ENCODE peak calls at places on chromosomes 2 and 18, in ten cellular contexts. B, Z, Y, Q, D, U, V, C, K and H are unnamed samples.

GRCh38 chr2:215554689-215555088 is 118.8 kb upstream of the FN1 start:
- DNase-seq in Y (peak), K (no peak), D (no peak), U (no peak), Z (no peak), Q (no peak), V (no peak), B (no peak), C (no peak), H (no peak)

GRCh38 chr18:54222922-54223567 is 1.4 kb downstream of the MBD2 start:
- DNase-seq in Z (peak), Q (no peak), Y (peak), D (no peak), K (no peak), V (peak), U (no peak), C (peak), B (no peak), H (no peak)

GRCh38 chr2:96103388-96103705 is 13.0 kb downstream of the ADRA2B start:
- DNase-seq in Z (no peak), K (no peak), V (no peak), B (no peak), C (no peak), U (peak), Q (no peak), D (no peak), Y (no peak), H (no peak)

GRCh38 chr18:70181015-70181414 is 24.5 kb downstream of the RTTN start:
- DNase-seq in Y (peak), Q (no peak), U (no peak), D (no peak), B (no peak), K (peak), Z (no peak), C (peak), V (no peak), H (peak)

GRCh38 chr2:32772623-32773221 is 144.9 kb downstream of the TTC27 start:
- DNase-seq in V (peak), D (no peak), C (peak), Z (no peak), Y (peak), K (no peak), B (no peak), U (no peak), Q (no peak), H (peak)

GRCh38 chr18:13558132-13558531 is 168.2 kb downstream of the FAM210A start:
- DNase-seq in V (peak), C (peak), Q (no peak), U (no peak), K (no peak), D (no peak), Y (peak), B (no peak), Z (peak), H (no peak)

GRCh38 chr2:148031152-148031551 is 10.3 kb downstream of the MBD5 start:
- DNase-seq in Y (no peak), C (no peak), B (no peak), D (no peak), U (no peak), K (no peak), Z (no peak), V (no peak), Q (no peak), H (no peak)

GRCh38 chr2:16525265-16525887 is 140.3 kb downstream of the CYRIA start:
- DNase-seq in Z (peak), C (peak), K (no peak), D (no peak), U (no peak), Q (peak), Y (peak), B (peak), V (peak), H (no peak)

GRCh38 chr2:235544687-235544965 is 50.8 kb downstream of the AGAP1 start:
- DNase-seq in B (no peak), C (peak), Q (no peak), U (no peak), Z (no peak), V (no peak), K (no peak), D (no peak), Y (no peak), H (no peak)

GRCh38 chr2:200077210-200077650 is 121.8 kb downstream of the MAIP1 start:
- DNase-seq in Q (no peak), U (no peak), B (no peak), D (no peak), Y (peak), V (no peak), K (peak), C (peak), Z (no peak), H (peak)

GRCh38 chr2:14524803-14525080 is 107.8 kb upstream of the LRATD1 start:
- DNase-seq in Z (no peak), B (no peak), U (no peak), D (no peak), Q (no peak), C (no peak), Y (no peak), V (no peak), K (peak), H (no peak)

GRCh38 chr2:149860276-149860921 is 272.8 kb upstream of the MMADHC start:
- DNase-seq in Q (peak), C (peak), K (peak), V (no peak), B (peak), D (no peak), Z (no peak), Y (no peak), U (peak), H (peak)

GRCh38 chr2:150788741-150789140 is 301.3 kb upstream of the RND3 start:
- DNase-seq in V (no peak), Q (no peak), B (no peak), Y (no peak), U (no peak), K (peak), Z (no peak), D (no peak), C (no peak), H (no peak)

GRCh38 chr2:239380831-239381708 is 19.8 kb downstream of the HDAC4 start:
- DNase-seq in V (no peak), Y (no peak), D (no peak), U (no peak), K (no peak), Z (peak), Q (no peak), C (no peak), B (no peak), H (no peak)

GRCh38 chr2:1227289-1227900 is 185.9 kb upstream of the TPO start:
- DNase-seq in K (no peak), Y (no peak), U (no peak), V (no peak), C (no peak), D (no peak), Z (no peak), B (no peak), Q (no peak), H (no peak)

GRCh38 chr2:241891988-241892298 is 22.4 kb downstream of the RTP5 start:
- DNase-seq in D (no peak), K (no peak), B (no peak), Z (no peak), U (no peak), C (no peak), Y (no peak), V (no peak), Q (no peak), H (no peak)

GRCh38 chr2:172113617-172114016 is 10.9 kb upstream of the DLX2 start:
- DNase-seq in K (no peak), D (no peak), Z (no peak), B (no peak), U (no peak), V (no peak), C (no peak), Y (no peak), Q (no peak), H (no peak)

GRCh38 chr2:28624798-28625701 is 126.6 kb upstream of the PPP1CB start:
- DNase-seq in Z (peak), D (peak), B (peak), K (no peak), U (peak), C (peak), Y (no peak), V (no peak), Q (peak), H (no peak)

GRCh38 chr2:3630631-3631030 is 27.4 kb upstream of the ALLC start:
- DNase-seq in B (no peak), D (no peak), C (no peak), U (no peak), Q (no peak), K (no peak), Z (no peak), V (no peak), Y (no peak), H (no peak)

GRCh38 chr18:9104244-9104901 is 1.9 kb downstream of the NDUFV2 start:
- DNase-seq in K (no peak), C (no peak), V (peak), Z (no peak), B (no peak), U (no peak), Y (no peak), D (no peak), Q (no peak), H (no peak)

GRCh38 chr2:225177098-225177497 is 134.8 kb upstream of the DOCK10 start:
- DNase-seq in Q (no peak), K (no peak), Z (peak), B (no peak), C (peak), V (no peak), Y (no peak), U (no peak), D (no peak), H (peak)

GRCh38 chr2:102193074-102193473 is 6.3 kb downstream of the IL1RL2 start:
- DNase-seq in C (no peak), D (no peak), U (no peak), V (no peak), B (no peak), K (no peak), Z (no peak), Y (peak), Q (no peak), H (no peak)

GRCh38 chr18:55100817-55101457 is 141.7 kb upstream of the CCDC68 start:
- DNase-seq in Y (peak), U (no peak), V (no peak), D (no peak), C (peak), Q (no peak), Z (no peak), K (no peak), B (no peak), H (no peak)

GRCh38 chr2:234437642-234438321 is 59.1 kb downstream of the ARL4C start:
- DNase-seq in V (no peak), D (no peak), C (no peak), U (no peak), Z (no peak), Y (no peak), B (no peak), Q (no peak), K (no peak), H (no peak)

GRCh38 chr2:211237586-211237985 is 681.2 kb downstream of the CPS1 start:
- DNase-seq in Z (no peak), D (no peak), U (no peak), V (no peak), K (no peak), Q (no peak), B (no peak), Y (no peak), C (no peak), H (no peak)

GRCh38 chr18:21341141-21341540 is 99.1 kb downstream of the GREB1L start:
- DNase-seq in B (no peak), Z (no peak), Q (no peak), C (peak), Y (no peak), U (no peak), D (no peak), V (no peak), K (no peak), H (no peak)

GRCh38 chr2:79971807-79972206 is 332.7 kb downstream of the LRRTM1 start:
- DNase-seq in U (no peak), Y (no peak), V (no peak), D (no peak), B (no peak), K (no peak), C (no peak), Q (no peak), Z (no peak), H (no peak)

GRCh38 chr2:98907966-98908905 is 27.8 kb downstream of the CRACDL start:
- DNase-seq in C (peak), U (peak), Y (peak), D (no peak), B (no peak), K (no peak), V (no peak), Z (no peak), Q (no peak), H (no peak)

GRCh38 chr2:69202323-69202722 is 184.7 kb downstream of the GFPT1 start:
- DNase-seq in V (no peak), Z (no peak), U (no peak), B (no peak), C (no peak), K (no peak), Y (no peak), Q (no peak), D (no peak), H (no peak)

GRCh38 chr2:205011031-205011430 is 465.8 kb downstream of the PARD3B start:
- DNase-seq in U (no peak), B (no peak), Z (no peak), Y (no peak), C (no peak), D (no peak), K (no peak), Q (no peak), V (no peak), H (no peak)

GRCh38 chr2:86622878-86623548 is 652 bp downstream of the RNF103 start:
- DNase-seq in C (peak), Y (no peak), Q (peak), Z (peak), B (peak), U (peak), K (no peak), D (peak), V (peak), H (no peak)

GRCh38 chr2:5723791-5724735 is 31.9 kb downstream of the SOX11 start:
- DNase-seq in C (no peak), V (no peak), D (no peak), Z (no peak), Y (no peak), Q (no peak), K (no peak), U (no peak), B (no peak), H (no peak)

GRCh38 chr18:69402219-69402989 is 1.7 kb downstream of the DOK6 start:
- DNase-seq in Y (no peak), D (no peak), Q (no peak), B (no peak), K (no peak), C (no peak), Z (no peak), U (no peak), V (no peak), H (no peak)

GRCh38 chr18:26540041-26540628 is 8.2 kb downstream of the KCTD1 start:
- DNase-seq in K (peak), Y (peak), Q (no peak), D (no peak), C (no peak), V (no peak), Z (no peak), B (no peak), U (no peak), H (no peak)

GRCh38 chr2:127694986-127695385 is 6.3 kb upstream of the SFT2D3 start:
- DNase-seq in D (no peak), Q (no peak), Y (no peak), C (no peak), V (no peak), B (no peak), U (no peak), Z (no peak), K (no peak), H (no peak)

GRCh38 chr18:58625839-58626238 is 3.1 kb downstream of the ALPK2 start:
- DNase-seq in Z (no peak), K (no peak), U (no peak), Q (no peak), Y (no peak), B (no peak), V (no peak), C (no peak), D (no peak), H (no peak)

GRCh38 chr2:105744909-105745853 is at the start of gene NCK2:
- DNase-seq in K (no peak), U (peak), D (peak), C (peak), B (peak), V (peak), Z (peak), Y (no peak), Q (peak), H (no peak)

GRCh38 chr2:74017181-74017580 is 32.5 kb downstream of the TET3 start:
- DNase-seq in D (no peak), U (no peak), C (no peak), Q (no peak), V (no peak), Y (no peak), B (no peak), K (no peak), Z (peak), H (no peak)

GRCh38 chr2:109321570-109321969 is 192.6 kb downstream of the SH3RF3 start:
- DNase-seq in C (no peak), B (no peak), Y (no peak), U (no peak), K (no peak), Z (no peak), V (no peak), D (no peak), Q (no peak), H (no peak)
- TF ChIP-seq CTCF in C (no peak), B (no peak), Y (no peak), U (no peak), K (no peak), Z (no peak), V (no peak), D (no peak), Q (no peak), H (no peak)

GRCh38 chr2:207046642-207047213 is 107.4 kb downstream of the CPO start:
- DNase-seq in Q (no peak), U (no peak), D (no peak), Y (no peak), K (no peak), Z (peak), B (peak), V (peak), C (no peak), H (no peak)
- TF ChIP-seq CTCF in Q (no peak), U (no peak), D (no peak), Y (no peak), K (no peak), Z (no peak), B (no peak), V (peak), C (no peak), H (no peak)

DNA sequence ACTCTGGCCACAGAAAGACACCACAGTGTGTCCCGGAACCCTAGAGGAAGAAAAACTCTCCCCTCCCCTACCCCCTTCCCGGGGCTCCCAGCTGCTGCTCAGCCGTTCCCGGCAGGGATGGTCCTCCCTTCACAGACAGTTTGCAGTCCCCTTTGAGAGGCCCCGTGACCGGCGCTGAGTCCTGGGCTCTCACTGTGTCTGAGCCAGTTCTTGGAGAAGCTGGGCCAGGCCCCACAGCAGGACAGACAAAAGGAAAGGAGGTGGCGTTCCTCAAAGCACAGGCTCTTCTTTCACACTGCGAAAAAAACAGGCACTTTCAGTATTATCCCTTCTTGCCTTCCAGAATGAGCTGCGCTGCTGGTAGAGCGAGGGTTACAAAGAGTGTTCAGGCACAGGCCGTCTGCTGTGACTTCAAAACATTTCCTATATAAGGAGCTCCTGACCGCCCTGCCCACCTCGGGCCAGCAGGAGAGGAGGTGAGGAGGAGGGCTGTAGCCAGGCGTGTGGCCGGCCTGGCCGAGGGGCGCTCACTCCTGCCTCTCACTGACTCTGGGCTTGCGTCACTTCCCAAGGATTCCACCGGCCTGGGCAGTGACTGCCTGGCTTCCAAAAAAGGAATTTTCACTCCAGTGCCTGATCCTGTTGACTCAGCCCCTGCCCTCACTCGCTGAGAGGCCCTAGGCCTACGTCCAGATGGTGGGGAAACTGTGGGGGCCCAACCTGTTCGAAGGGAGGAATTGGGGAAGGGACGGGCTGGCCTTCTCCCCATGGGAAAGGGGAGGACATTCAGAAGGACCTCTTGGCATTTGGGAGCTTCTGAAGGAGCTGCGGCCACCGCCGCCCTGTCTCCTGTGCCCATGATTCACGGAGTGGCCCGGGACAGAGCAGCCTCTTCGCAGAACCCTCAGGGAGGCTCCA is 24.9 kb downstream of the CIDEA start:
- DNase-seq in Q (peak), B (peak), Y (peak), Z (no peak), K (peak), C (no peak), U (peak), V (no peak), D (peak), H (peak)
- TF ChIP-seq CTCF in Q (peak), B (peak), Y (no peak), Z (no peak), K (no peak), C (no peak), U (no peak), V (no peak), D (no peak), H (peak)

DNA sequence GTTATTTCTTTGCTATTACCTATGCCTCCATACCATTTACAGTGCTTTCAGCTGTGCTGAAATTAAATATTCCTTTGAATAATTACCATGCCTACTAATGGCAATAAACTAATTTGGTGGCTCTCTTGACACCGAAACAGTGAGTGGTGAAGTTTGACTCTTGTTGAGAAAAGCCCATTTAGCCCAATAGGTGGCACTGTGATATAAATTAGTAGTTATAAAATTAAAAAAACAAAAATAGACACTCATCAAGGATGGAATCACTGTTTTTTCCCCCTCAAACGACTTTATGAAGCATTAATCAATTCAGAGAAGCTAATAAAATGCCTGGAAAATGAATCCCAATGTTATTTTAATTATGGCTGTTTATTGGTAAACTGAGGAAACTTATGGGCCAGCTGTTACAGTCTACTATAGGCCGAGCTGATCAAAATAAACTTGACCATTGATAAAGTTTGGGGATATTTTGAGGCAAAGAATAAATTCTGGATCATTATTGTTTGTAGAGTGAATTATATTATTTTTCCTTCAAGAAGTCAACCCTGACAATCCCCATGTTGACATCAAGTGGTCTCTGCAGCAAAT is 339.6 kb downstream of the TRIB2 start:
- DNase-seq in Z (no peak), U (no peak), V (peak), Q (no peak), Y (peak), C (no peak), B (no peak), D (no peak), K (no peak), H (no peak)
- TF ChIP-seq CTCF in Z (peak), U (peak), V (peak), Q (peak), Y (peak), C (peak), B (peak), D (no peak), K (peak), H (peak)

GRCh38 chr2:141109633-141110032 is 1021.2 kb downstream of the LRP1B start:
- DNase-seq in K (no peak), C (no peak), D (no peak), U (no peak), V (no peak), Q (no peak), B (no peak), Y (peak), Z (no peak), H (no peak)
- TF ChIP-seq CTCF in K (peak), C (no peak), D (no peak), U (no peak), V (peak), Q (no peak), B (no peak), Y (no peak), Z (no peak), H (no peak)

GRCh38 chr2:60507211-60507810 is 46.1 kb downstream of the BCL11A start:
- DNase-seq in D (no peak), Z (no peak), C (no peak), V (no peak), K (no peak), Q (no peak), B (no peak), Y (no peak), U (no peak), H (no peak)

GRCh38 chr2:60510713-60511112 is 42.7 kb downstream of the BCL11A start:
- DNase-seq in Q (no peak), D (no peak), U (no peak), V (no peak), Y (no peak), Z (no peak), B (no peak), C (no peak), K (no peak), H (no peak)

GRCh38 chr2:60505861-60506260 is 47.6 kb downstream of the BCL11A start:
- DNase-seq in U (no peak), Z (peak), C (no peak), B (no peak), K (no peak), D (no peak), Q (no peak), V (no peak), Y (no peak), H (no peak)

GRCh38 chr2:60505240-60505639 is 48.2 kb downstream of the BCL11A start:
- DNase-seq in Z (no peak), Y (peak), C (no peak), D (no peak), K (no peak), Q (no peak), V (no peak), B (no peak), U (no peak), H (no peak)

GRCh38 chr2:60508307-60508706 is 45.1 kb downstream of the BCL11A start:
- DNase-seq in V (no peak), K (no peak), Z (no peak), Y (no peak), D (no peak), C (no peak), B (no peak), U (no peak), Q (no peak), H (no peak)
- TF ChIP-seq CTCF in V (no peak), K (no peak), Z (no peak), Y (no peak), D (no peak), C (no peak), B (no peak), U (no peak), Q (no peak), H (no peak)